ENCODE peak calls at places on chromosomes 3 and 15, in four cellular contexts. T is RPMI7951, C is SIG-M5, Y is EH. P is an unnamed sample.

GRCh38 chr15:75356006-75356405 is 9.2 kb downstream of the NEIL1 start:
- DNase-seq in C (no peak), T (no peak), Y (no peak), P (no peak)

GRCh38 chr15:101615986-101616848 is 36.0 kb downstream of the TM2D3 start:
- DNase-seq in T (peak; percentile 58), C (no peak), Y (peak; percentile 86), P (peak; percentile 77)

GRCh38 chr3:21328982-21329381 is 422.0 kb downstream of the ZNF385D start:
- DNase-seq in T (no peak), Y (no peak), C (no peak), P (no peak)

GRCh38 chr3:32045091-32045964 is 61.1 kb upstream of the GPD1L start:
- DNase-seq in Y (peak; percentile 15), T (peak; percentile 73), C (no peak), P (peak; percentile 85)

GRCh38 chr3:13234664-13235063 is 161.4 kb upstream of the IQSEC1 start:
- DNase-seq in Y (peak; percentile 4), T (no peak), C (no peak), P (no peak)

GRCh38 chr3:172153335-172153861 is 114.0 kb downstream of the FNDC3B start:
- DNase-seq in C (no peak), Y (peak; percentile 99), T (peak; percentile 99), P (peak; percentile 96)

GRCh38 chr3:44914936-44915335 is 40.5 kb downstream of the TGM4 start:
- DNase-seq in Y (peak; percentile 30), C (no peak), T (no peak), P (no peak)

GRCh38 chr3:62876064-62876463 is 848 bp upstream of the CADPS start:
- DNase-seq in Y (peak; percentile 48), C (no peak), T (peak; percentile 65), P (peak; percentile 22)

GRCh38 chr3:24387000-24387399 is 107.7 kb downstream of the THRB start:
- DNase-seq in C (no peak), T (peak; percentile 16), Y (peak; percentile 46), P (no peak)

GRCh38 chr15:64582202-64582601 is 121.8 kb downstream of the ZNF609 start:
- DNase-seq in T (no peak), Y (no peak), C (no peak), P (no peak)

GRCh38 chr15:56492786-56493555 is 28.0 kb upstream of the MNS1 start:
- DNase-seq in T (no peak), Y (peak; percentile 4), C (no peak), P (no peak)

GRCh38 chr3:115658337-115659181 is 35.2 kb downstream of the GAP43 start:
- DNase-seq in T (peak; percentile 88), Y (peak; percentile 88), C (no peak), P (peak; percentile 89)

GRCh38 chr3:177893321-177893720 is 642.9 kb upstream of the KCNMB2 start:
- DNase-seq in C (no peak), Y (peak; percentile 50), T (no peak), P (no peak)

GRCh38 chr15:88725305-88726220 is 77.7 kb upstream of the ACAN start:
- DNase-seq in Y (no peak), C (no peak), T (no peak), P (no peak)

GRCh38 chr15:98905981-98906711 is 101.4 kb downstream of the PGPEP1L start:
- DNase-seq in C (no peak), T (no peak), Y (peak; percentile 71), P (no peak)

GRCh38 chr3:55226696-55227095 is 260.4 kb downstream of the WNT5A start:
- DNase-seq in T (peak; percentile 75), C (no peak), Y (peak; percentile 25), P (no peak)

GRCh38 chr3:190538288-190538687 is 24.4 kb downstream of the IL1RAP start:
- DNase-seq in T (no peak), C (no peak), Y (no peak), P (no peak)

GRCh38 chr3:159174715-159175390 is 373.0 kb downstream of the MFSD1 start:
- DNase-seq in T (peak; percentile 76), C (no peak), Y (no peak), P (no peak)

GRCh38 chr3:194397757-194398312 is 1.2 kb downstream of the GP5 start:
- DNase-seq in Y (peak; percentile 23), T (no peak), C (no peak), P (no peak)

GRCh38 chr3:111910806-111911205 is 51.7 kb downstream of the PHLDB2 start:
- DNase-seq in T (peak; percentile 78), C (no peak), Y (peak; percentile 90), P (peak; percentile 94)

GRCh38 chr15:63277893-63278505 is 594 bp downstream of the APH1B start:
- DNase-seq in T (no peak), C (no peak), Y (no peak), P (no peak)

GRCh38 chr3:14791343-14791945 is 27.3 kb upstream of the FGD5 start:
- DNase-seq in T (peak; percentile 45), C (no peak), Y (peak; percentile 36), P (peak; percentile 36)

GRCh38 chr3:187264946-187265345 is 26.6 kb downstream of the MASP1 start:
- DNase-seq in C (no peak), Y (peak; percentile 82), T (no peak), P (peak; percentile 27)

GRCh38 chr15:90340345-90340744 is 11.7 kb upstream of the ZNF774 start:
- DNase-seq in C (no peak), Y (no peak), T (no peak), P (no peak)

GRCh38 chr15:83510001-83510400 is 62.9 kb downstream of the SH3GL3 start:
- DNase-seq in C (no peak), T (no peak), Y (no peak), P (no peak)

GRCh38 chr15:57227899-57228298 is 148.4 kb upstream of the CGNL1 start:
- DNase-seq in T (peak; percentile 94), C (no peak), Y (peak; percentile 76), P (peak; percentile 92)

GRCh38 chr3:142064454-142064853 is 84.9 kb downstream of the TFDP2 start:
- DNase-seq in C (no peak), T (no peak), Y (no peak), P (no peak)

GRCh38 chr15:63292241-63292640 is 14.8 kb downstream of the APH1B start:
- DNase-seq in C (no peak), Y (peak; percentile 15), T (no peak), P (no peak)

GRCh38 chr15:33955945-33956344 is 12.4 kb upstream of the CHRM5 start:
- DNase-seq in C (no peak), Y (no peak), T (no peak), P (no peak)

GRCh38 chr3:138944136-138944658 is 2.7 kb downstream of the FOXL2 start:
- DNase-seq in C (no peak), T (no peak), Y (no peak), P (peak; percentile 23)

GRCh38 chr3:195212033-195212748 is 58.8 kb downstream of the XXYLT1 start:
- DNase-seq in T (no peak), Y (peak; percentile 38), C (no peak), P (no peak)

GRCh38 chr3:90062018-90062417 is 954.6 kb downstream of the EPHA3 start:
- DNase-seq in Y (no peak), T (no peak), C (no peak), P (peak; percentile 35)

GRCh38 chr15:58369261-58369699 is 62.5 kb upstream of the LIPC start:
- DNase-seq in T (peak; percentile 40), Y (peak; percentile 42), C (no peak), P (peak; percentile 49)

GRCh38 chr3:191244242-191244867 is 45.3 kb downstream of the OSTN start:
- DNase-seq in C (no peak), T (peak; percentile 28), Y (peak; percentile 35), P (peak; percentile 56)

GRCh38 chr15:81235781-81236507 is 39.3 kb downstream of the IL16 start:
- DNase-seq in C (no peak), Y (peak; percentile 94), T (peak; percentile 100), P (peak; percentile 90)

GRCh38 chr3:145911016-145911415 is 250.0 kb downstream of the PLOD2 start:
- DNase-seq in C (no peak), Y (no peak), T (no peak), P (no peak)